ENCODE peak calls at places on chromosome 15, in five cellular contexts. B is neural progenitor cell; N is AG04450; V is effector memory CD4-positive, alpha-beta T cell; F is lower lobe of right lung. E is an unnamed sample.

GRCh38 chr15:75606711-75607684 is 18.5 kb downstream of the SNUPN start:
- DNase-seq in F (no peak), V (no peak), N (no peak), B (no peak), E (no peak)

GRCh38 chr15:43433160-43433559 is 59.8 kb downstream of the TP53BP1 start:
- DNase-seq in F (no peak), V (no peak), B (no peak), N (no peak), E (no peak)

GRCh38 chr15:82543155-82543554 is 2.9 kb upstream of the RPS17 start:
- DNase-seq in F (no peak), V (no peak), N (peak), B (peak), E (no peak)

GRCh38 chr15:38627684-38628277 is 63.2 kb upstream of the RASGRP1 start:
- DNase-seq in N (no peak), F (no peak), B (no peak), V (no peak), E (no peak)

GRCh38 chr15:86106306-86106705 is 26.6 kb downstream of the AGBL1 start:
- DNase-seq in V (no peak), N (no peak), B (no peak), F (no peak), E (no peak)

GRCh38 chr15:81375461-81375860 is 1.4 kb upstream of the TMC3 start:
- DNase-seq in B (no peak), V (no peak), N (no peak), F (no peak), E (no peak)

GRCh38 chr15:80371924-80372323 is 32.3 kb upstream of the ARNT2 start:
- DNase-seq in F (no peak), V (no peak), B (no peak), N (no peak), E (no peak)

GRCh38 chr15:42863572-42864239 is 56.9 kb downstream of the TTBK2 start:
- DNase-seq in V (no peak), F (no peak), N (no peak), B (no peak), E (no peak)

GRCh38 chr15:77030042-77030927 is 35.4 kb downstream of the PSTPIP1 start:
- DNase-seq in F (peak), N (no peak), V (no peak), B (peak), E (no peak)

GRCh38 chr15:81106560-81106959 is 27.5 kb upstream of the CFAP161 start:
- DNase-seq in F (no peak), B (peak), V (peak), N (peak), E (peak)

GRCh38 chr15:83178387-83178786 is 29.2 kb downstream of the HDGFL3 start:
- DNase-seq in F (no peak), N (no peak), V (no peak), B (no peak), E (no peak)

GRCh38 chr15:79989682-79990081 is 18.7 kb upstream of the BCL2A1 start:
- DNase-seq in B (no peak), F (peak), V (no peak), N (no peak), E (no peak)

GRCh38 chr15:65957451-65957850 is 88.2 kb downstream of the RAB11A start:
- DNase-seq in V (no peak), F (no peak), B (no peak), N (no peak), E (no peak)

GRCh38 chr15:29548006-29548405 is 274.3 kb downstream of the TJP1 start:
- DNase-seq in N (no peak), V (no peak), F (no peak), B (no peak), E (no peak)

GRCh38 chr15:98282656-98283332 is 322.3 kb downstream of the ARRDC4 start:
- DNase-seq in B (no peak), N (no peak), F (no peak), V (no peak), E (no peak)

GRCh38 chr15:50119063-50119700 is at the start of gene ATP8B4:
- DNase-seq in N (no peak), V (no peak), B (peak), F (no peak), E (no peak)

GRCh38 chr15:56817266-56817665 is 84.0 kb upstream of the ZNF280D start:
- DNase-seq in N (no peak), F (no peak), V (no peak), B (peak), E (no peak)

GRCh38 chr15:83209333-83209732 is 1.7 kb upstream of the HDGFL3 start:
- DNase-seq in F (no peak), V (no peak), N (no peak), B (peak), E (no peak)

GRCh38 chr15:86919581-86919980 is 839.9 kb downstream of the AGBL1 start:
- DNase-seq in N (no peak), V (no peak), F (no peak), B (no peak), E (no peak)

GRCh38 chr15:71357357-71357756 is 242.1 kb downstream of the THSD4 start:
- DNase-seq in B (peak), V (no peak), N (no peak), F (peak), E (no peak)

GRCh38 chr15:69666921-69667811 is 214.5 kb downstream of the RPLP1 start:
- DNase-seq in B (no peak), V (no peak), N (no peak), F (peak), E (peak)

GRCh38 chr15:33098082-33099058 is 96.1 kb downstream of the FMN1 start:
- DNase-seq in B (no peak), F (no peak), N (no peak), V (no peak), E (no peak)

GRCh38 chr15:81548350-81549116 is 174.5 kb upstream of the TMC3 start:
- DNase-seq in F (no peak), V (no peak), B (no peak), N (no peak), E (no peak)

GRCh38 chr15:28017423-28017924 is 81.6 kb downstream of the OCA2 start:
- DNase-seq in B (peak), N (no peak), V (no peak), F (no peak), E (no peak)

GRCh38 chr15:78750566-78750965 is 60.7 kb downstream of the ADAMTS7 start:
- DNase-seq in N (no peak), F (no peak), B (no peak), V (no peak), E (no peak)

GRCh38 chr15:89912674-89913396 is at the start of gene ARPIN:
- DNase-seq in F (peak), B (peak), N (no peak), V (no peak), E (no peak)

GRCh38 chr15:89645680-89646079 is 9.6 kb downstream of the KIF7 start:
- DNase-seq in B (no peak), N (no peak), F (no peak), V (no peak), E (no peak)

GRCh38 chr15:88982946-88983342 is 69.8 kb upstream of the MFGE8 start:
- DNase-seq in F (no peak), V (no peak), N (no peak), B (no peak), E (no peak)

GRCh38 chr15:98493966-98494511 is 154.3 kb upstream of the IGF1R start:
- DNase-seq in B (no peak), F (no peak), N (no peak), V (no peak), E (no peak)

GRCh38 chr15:60585743-60586708 is 107.1 kb upstream of the ICE2 start:
- DNase-seq in B (peak), V (peak), N (peak), F (no peak), E (no peak)

GRCh38 chr15:33298631-33299030 is 12.1 kb upstream of the RYR3 start:
- DNase-seq in B (no peak), V (no peak), N (no peak), F (no peak), E (no peak)

GRCh38 chr15:24746094-24746493 is 70.5 kb downstream of the NPAP1 start:
- DNase-seq in N (no peak), V (no peak), B (no peak), F (no peak), E (no peak)

GRCh38 chr15:69780374-69780773 is 317.3 kb downstream of the TLE3 start:
- DNase-seq in B (no peak), N (no peak), F (no peak), V (no peak), E (no peak)

GRCh38 chr15:90957105-90957790 is 2.6 kb downstream of the RCCD1 start:
- DNase-seq in F (no peak), B (peak), V (no peak), N (no peak), E (no peak)

GRCh38 chr15:90954712-90955671 is at the start of gene RCCD1:
- DNase-seq in B (peak), F (peak), V (peak), N (peak), E (peak)

GRCh38 chr15:90953947-90954711 is 555 bp upstream of the RCCD1 start:
- DNase-seq in N (no peak), V (no peak), B (peak), F (no peak), E (no peak)

GRCh38 chr15:90956551-90957104 is 1.9 kb downstream of the RCCD1 start:
- DNase-seq in F (peak), N (peak), V (peak), B (peak), E (no peak)

GRCh38 chr15:90955911-90956310 is 1.2 kb downstream of the RCCD1 start:
- DNase-seq in F (no peak), V (no peak), N (no peak), B (no peak), E (no peak)
- H3K4me3 ChIP-seq in F (no peak), V (peak), N (no peak), B (peak), E (peak)

GRCh38 chr15:68650901-68651709 is 72.3 kb downstream of the CORO2B start:
- DNase-seq in N (no peak), V (no peak), B (peak), F (peak), E (no peak)
- H3K4me3 ChIP-seq in N (no peak), V (no peak), B (no peak), F (no peak), E (no peak)

GRCh38 chr15:63392355-63393009 is 10.8 kb upstream of the CA12 start:
- DNase-seq in N (no peak), B (no peak), F (no peak), V (no peak), E (no peak)
- H3K4me3 ChIP-seq in N (no peak), B (no peak), F (no peak), V (no peak), E (no peak)

GRCh38 chr15:40162552-40162951 is 1.7 kb downstream of the BUB1B start:
- DNase-seq in B (no peak), V (no peak), N (no peak), F (no peak), E (no peak)
- H3K4me3 ChIP-seq in B (peak), V (no peak), N (peak), F (no peak), E (peak)

GRCh38 chr15:101293122-101293521 is 1.9 kb downstream of the SNRPA1 start:
- DNase-seq in F (no peak), N (no peak), B (no peak), V (no peak), E (no peak)
- H3K4me3 ChIP-seq in F (peak), N (peak), B (peak), V (peak), E (peak)

DNA sequence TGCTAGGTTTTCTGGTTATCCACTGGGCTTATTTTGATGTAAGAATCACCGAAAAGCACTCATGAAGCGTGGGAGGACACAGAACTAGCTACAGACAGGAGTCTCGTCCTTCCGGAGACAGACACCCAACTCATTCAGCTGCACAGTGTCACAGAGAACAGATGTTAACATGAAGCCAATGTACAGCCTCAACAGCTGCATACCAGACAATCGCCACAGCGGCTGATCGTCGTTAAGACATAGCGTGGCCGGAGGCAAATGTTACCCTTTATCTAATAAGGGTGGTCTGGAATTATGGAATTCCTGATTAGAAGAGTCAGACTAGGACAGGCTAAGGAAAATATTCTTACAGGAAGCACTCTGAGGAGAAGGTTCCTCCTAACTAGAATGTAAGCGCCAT is 1.2 kb upstream of the PYGO1 start:
- DNase-seq in B (no peak), N (no peak), V (no peak), F (no peak), E (no peak)
- H3K4me3 ChIP-seq in B (no peak), N (peak), V (no peak), F (no peak), E (no peak)

GRCh38 chr15:92666780-92667179 is 11.2 kb upstream of the FAM174B start:
- DNase-seq in N (no peak), B (no peak), V (no peak), F (peak), E (no peak)

GRCh38 chr15:92663250-92663951 is 7.8 kb upstream of the FAM174B start:
- DNase-seq in F (no peak), V (no peak), N (no peak), B (no peak), E (peak)

GRCh38 chr15:92667291-92667904 is 11.8 kb upstream of the FAM174B start:
- DNase-seq in B (no peak), F (no peak), V (no peak), N (no peak), E (no peak)

GRCh38 chr15:92664178-92664900 is 8.8 kb upstream of the FAM174B start:
- DNase-seq in N (no peak), V (no peak), F (no peak), B (no peak), E (no peak)

DNA sequence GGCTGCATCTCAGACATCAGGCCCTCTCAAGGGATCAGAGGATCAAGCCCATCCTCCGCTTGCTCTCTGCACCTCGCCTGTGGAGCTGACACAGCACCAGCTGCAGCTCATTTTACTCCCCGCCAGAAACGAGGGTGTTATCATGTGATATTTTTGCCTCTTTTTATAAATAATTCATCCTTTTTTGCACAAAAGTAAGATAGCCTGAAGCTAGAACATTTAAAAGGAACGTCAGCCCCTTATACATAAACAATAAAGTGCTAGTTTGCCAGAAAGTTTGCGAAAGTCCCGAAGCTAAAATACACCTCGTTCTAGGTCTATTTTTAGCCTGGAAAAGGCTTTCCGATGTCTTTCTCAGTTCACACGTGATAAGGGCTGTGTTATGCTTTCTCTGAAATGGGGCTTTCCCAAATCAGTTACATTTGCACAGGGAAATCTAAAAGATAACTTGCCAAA is 9.6 kb upstream of the FAM174B start:
- DNase-seq in V (no peak), B (no peak), N (peak), F (no peak), E (no peak)
- H3K4me3 ChIP-seq in V (no peak), B (no peak), N (no peak), F (no peak), E (no peak)